ENCODE peak calls at places on chromosomes 6 and 20, in ten cellular contexts. One of them, this sample, is unnamed.

GRCh38 chr6:142551145-142551811 is 249.5 kb downstream of the ADGRG6 start:
- DNase-seq in naive B cell: no peak
- DNase-seq in tibial nerve: no peak
- DNase-seq in Kasumi-1: no peak
- DNase-seq in memory B cell: no peak
- DNase-seq in stimulated activated CD8-positive, alpha-beta memory T cell treated with anti-CD3 and anti-CD28 coated beads, Interleukin-7, amount 100 ng/mL, for 4 hours: peak
- DNase-seq in HuH-7.5: no peak
- DNase-seq in AG09309: no peak
- DNase-seq in T-helper 1 cell: no peak
- DNase-seq in EL: peak
- DNase-seq in this sample: no peak

GRCh38 chr20:61731363-61732181 is 334.1 kb downstream of the TAF4 start:
- DNase-seq in naive B cell: no peak
- DNase-seq in tibial nerve: no peak
- DNase-seq in Kasumi-1: no peak
- DNase-seq in memory B cell: no peak
- DNase-seq in stimulated activated CD8-positive, alpha-beta memory T cell treated with anti-CD3 and anti-CD28 coated beads, Interleukin-7, amount 100 ng/mL, for 4 hours: no peak
- DNase-seq in HuH-7.5: no peak
- DNase-seq in AG09309: peak
- DNase-seq in T-helper 1 cell: no peak
- DNase-seq in EL: peak
- DNase-seq in this sample: no peak

GRCh38 chr20:7500362-7500761 is 439.9 kb downstream of the HAO1 start:
- DNase-seq in naive B cell: no peak
- DNase-seq in tibial nerve: no peak
- DNase-seq in Kasumi-1: no peak
- DNase-seq in memory B cell: no peak
- DNase-seq in stimulated activated CD8-positive, alpha-beta memory T cell treated with anti-CD3 and anti-CD28 coated beads, Interleukin-7, amount 100 ng/mL, for 4 hours: no peak
- DNase-seq in HuH-7.5: no peak
- DNase-seq in AG09309: no peak
- DNase-seq in T-helper 1 cell: no peak
- DNase-seq in EL: no peak
- DNase-seq in this sample: no peak

GRCh38 chr6:128069180-128069579 is 168.3 kb upstream of the THEMIS start:
- DNase-seq in naive B cell: no peak
- DNase-seq in tibial nerve: no peak
- DNase-seq in Kasumi-1: no peak
- DNase-seq in memory B cell: no peak
- DNase-seq in stimulated activated CD8-positive, alpha-beta memory T cell treated with anti-CD3 and anti-CD28 coated beads, Interleukin-7, amount 100 ng/mL, for 4 hours: no peak
- DNase-seq in HuH-7.5: no peak
- DNase-seq in AG09309: peak
- DNase-seq in T-helper 1 cell: no peak
- DNase-seq in EL: peak
- DNase-seq in this sample: no peak

GRCh38 chr6:109799664-109800063 is 108.6 kb downstream of the FIG4 start:
- DNase-seq in naive B cell: no peak
- DNase-seq in tibial nerve: no peak
- DNase-seq in Kasumi-1: no peak
- DNase-seq in memory B cell: no peak
- DNase-seq in stimulated activated CD8-positive, alpha-beta memory T cell treated with anti-CD3 and anti-CD28 coated beads, Interleukin-7, amount 100 ng/mL, for 4 hours: no peak
- DNase-seq in HuH-7.5: no peak
- DNase-seq in AG09309: no peak
- DNase-seq in T-helper 1 cell: no peak
- DNase-seq in EL: no peak
- DNase-seq in this sample: no peak

GRCh38 chr6:11224966-11225463 is 7.5 kb downstream of the NEDD9 start:
- DNase-seq in naive B cell: no peak
- DNase-seq in tibial nerve: no peak
- DNase-seq in Kasumi-1: no peak
- DNase-seq in memory B cell: no peak
- DNase-seq in stimulated activated CD8-positive, alpha-beta memory T cell treated with anti-CD3 and anti-CD28 coated beads, Interleukin-7, amount 100 ng/mL, for 4 hours: no peak
- DNase-seq in HuH-7.5: no peak
- DNase-seq in AG09309: no peak
- DNase-seq in T-helper 1 cell: no peak
- DNase-seq in EL: no peak
- DNase-seq in this sample: no peak

GRCh38 chr6:11276911-11277274 is 44.4 kb upstream of the NEDD9 start:
- DNase-seq in naive B cell: no peak
- DNase-seq in tibial nerve: no peak
- DNase-seq in Kasumi-1: no peak
- DNase-seq in memory B cell: no peak
- DNase-seq in stimulated activated CD8-positive, alpha-beta memory T cell treated with anti-CD3 and anti-CD28 coated beads, Interleukin-7, amount 100 ng/mL, for 4 hours: no peak
- DNase-seq in HuH-7.5: no peak
- DNase-seq in AG09309: no peak
- DNase-seq in T-helper 1 cell: no peak
- DNase-seq in EL: no peak
- DNase-seq in this sample: no peak

GRCh38 chr6:134436281-134436815 is 118.4 kb upstream of the SGK1 start:
- DNase-seq in naive B cell: no peak
- DNase-seq in tibial nerve: no peak
- DNase-seq in Kasumi-1: no peak
- DNase-seq in memory B cell: no peak
- DNase-seq in stimulated activated CD8-positive, alpha-beta memory T cell treated with anti-CD3 and anti-CD28 coated beads, Interleukin-7, amount 100 ng/mL, for 4 hours: peak
- DNase-seq in HuH-7.5: no peak
- DNase-seq in AG09309: peak
- DNase-seq in T-helper 1 cell: no peak
- DNase-seq in EL: peak
- DNase-seq in this sample: no peak

GRCh38 chr20:43529051-43529450 is 21.6 kb downstream of the L3MBTL1 start:
- DNase-seq in naive B cell: no peak
- DNase-seq in tibial nerve: no peak
- DNase-seq in Kasumi-1: no peak
- DNase-seq in memory B cell: no peak
- DNase-seq in stimulated activated CD8-positive, alpha-beta memory T cell treated with anti-CD3 and anti-CD28 coated beads, Interleukin-7, amount 100 ng/mL, for 4 hours: no peak
- DNase-seq in HuH-7.5: no peak
- DNase-seq in AG09309: no peak
- DNase-seq in T-helper 1 cell: no peak
- DNase-seq in EL: no peak
- DNase-seq in this sample: no peak

GRCh38 chr6:15331143-15331542 is 85.3 kb downstream of the JARID2 start:
- DNase-seq in naive B cell: no peak
- DNase-seq in tibial nerve: no peak
- DNase-seq in Kasumi-1: no peak
- DNase-seq in memory B cell: no peak
- DNase-seq in stimulated activated CD8-positive, alpha-beta memory T cell treated with anti-CD3 and anti-CD28 coated beads, Interleukin-7, amount 100 ng/mL, for 4 hours: no peak
- DNase-seq in HuH-7.5: no peak
- DNase-seq in AG09309: no peak
- DNase-seq in T-helper 1 cell: no peak
- DNase-seq in EL: peak
- DNase-seq in this sample: no peak

GRCh38 chr20:50510706-50511401 is 671 bp downstream of the PTPN1 start:
- DNase-seq in naive B cell: no peak
- DNase-seq in tibial nerve: no peak
- DNase-seq in Kasumi-1: peak
- DNase-seq in memory B cell: no peak
- DNase-seq in stimulated activated CD8-positive, alpha-beta memory T cell treated with anti-CD3 and anti-CD28 coated beads, Interleukin-7, amount 100 ng/mL, for 4 hours: no peak
- DNase-seq in HuH-7.5: no peak
- DNase-seq in AG09309: no peak
- DNase-seq in T-helper 1 cell: peak
- DNase-seq in EL: peak
- DNase-seq in this sample: no peak

GRCh38 chr6:156166093-156166492 is 611.1 kb upstream of the ARID1B start:
- DNase-seq in naive B cell: no peak
- DNase-seq in tibial nerve: no peak
- DNase-seq in Kasumi-1: no peak
- DNase-seq in memory B cell: no peak
- DNase-seq in stimulated activated CD8-positive, alpha-beta memory T cell treated with anti-CD3 and anti-CD28 coated beads, Interleukin-7, amount 100 ng/mL, for 4 hours: no peak
- DNase-seq in HuH-7.5: no peak
- DNase-seq in AG09309: no peak
- DNase-seq in T-helper 1 cell: no peak
- DNase-seq in EL: no peak
- DNase-seq in this sample: no peak

GRCh38 chr6:39114395-39114706 is 635 bp downstream of the SAYSD1 start:
- DNase-seq in naive B cell: no peak
- DNase-seq in tibial nerve: no peak
- DNase-seq in Kasumi-1: peak
- DNase-seq in memory B cell: no peak
- DNase-seq in stimulated activated CD8-positive, alpha-beta memory T cell treated with anti-CD3 and anti-CD28 coated beads, Interleukin-7, amount 100 ng/mL, for 4 hours: no peak
- DNase-seq in HuH-7.5: no peak
- DNase-seq in AG09309: no peak
- DNase-seq in T-helper 1 cell: no peak
- DNase-seq in EL: no peak
- DNase-seq in this sample: no peak

GRCh38 chr6:146890644-146891434 is 292.1 kb downstream of the ADGB start:
- DNase-seq in naive B cell: no peak
- DNase-seq in tibial nerve: no peak
- DNase-seq in Kasumi-1: no peak
- DNase-seq in memory B cell: no peak
- DNase-seq in stimulated activated CD8-positive, alpha-beta memory T cell treated with anti-CD3 and anti-CD28 coated beads, Interleukin-7, amount 100 ng/mL, for 4 hours: no peak
- DNase-seq in HuH-7.5: no peak
- DNase-seq in AG09309: no peak
- DNase-seq in T-helper 1 cell: no peak
- DNase-seq in EL: no peak
- DNase-seq in this sample: no peak